ENCODE peak calls at places on chromosomes 6 and 20, in eight cellular contexts. One of them, this sample, is unnamed. For H4K20me1, the result is how much of the 10 kb centered on the place peaks cover.

GRCh38 chr20:9021216-9021615 is 47.7 kb upstream of the PLCB4 start:
- DNase-seq in GM23338: no peak
- DNase-seq in neural progenitor cell: no peak
- DNase-seq in MM.1S: no peak
- DNase-seq in OCI-LY7: no peak
- DNase-seq in PC-3: no peak
- DNase-seq in hepatocyte: no peak
- DNase-seq in SK-N-SH: no peak
- DNase-seq in this sample: no peak

GRCh38 chr20:19322061-19322985 is 109.9 kb downstream of the SLC24A3 start:
- DNase-seq in GM23338: no peak
- DNase-seq in neural progenitor cell: no peak
- DNase-seq in MM.1S: no peak
- DNase-seq in OCI-LY7: no peak
- DNase-seq in PC-3: no peak
- DNase-seq in hepatocyte: no peak
- DNase-seq in SK-N-SH: no peak
- DNase-seq in this sample: no peak

GRCh38 chr6:128487055-128487454 is 33.3 kb downstream of the PTPRK start:
- DNase-seq in GM23338: peak
- DNase-seq in neural progenitor cell: no peak
- DNase-seq in MM.1S: no peak
- DNase-seq in OCI-LY7: no peak
- DNase-seq in PC-3: peak
- DNase-seq in hepatocyte: peak
- DNase-seq in SK-N-SH: no peak
- DNase-seq in this sample: peak

GRCh38 chr6:85677243-85677956 is 34.7 kb upstream of the SYNCRIP start:
- DNase-seq in GM23338: no peak
- DNase-seq in neural progenitor cell: no peak
- DNase-seq in MM.1S: no peak
- DNase-seq in OCI-LY7: peak
- DNase-seq in PC-3: no peak
- DNase-seq in hepatocyte: peak
- DNase-seq in SK-N-SH: no peak
- DNase-seq in this sample: peak

GRCh38 chr6:89520730-89521129 is 87.8 kb downstream of the ANKRD6 start:
- DNase-seq in GM23338: no peak
- DNase-seq in neural progenitor cell: no peak
- DNase-seq in MM.1S: no peak
- DNase-seq in OCI-LY7: no peak
- DNase-seq in PC-3: no peak
- DNase-seq in hepatocyte: no peak
- DNase-seq in SK-N-SH: no peak
- DNase-seq in this sample: no peak

GRCh38 chr6:81821449-81821848 is 69.0 kb upstream of the TENT5A start:
- DNase-seq in GM23338: no peak
- DNase-seq in neural progenitor cell: no peak
- DNase-seq in MM.1S: no peak
- DNase-seq in OCI-LY7: no peak
- DNase-seq in PC-3: no peak
- DNase-seq in hepatocyte: no peak
- DNase-seq in SK-N-SH: no peak
- DNase-seq in this sample: no peak

GRCh38 chr6:35497571-35498406 is 910 bp upstream of the TEAD3 start:
- DNase-seq in GM23338: peak
- DNase-seq in neural progenitor cell: peak
- DNase-seq in MM.1S: peak
- DNase-seq in OCI-LY7: peak
- DNase-seq in PC-3: no peak
- DNase-seq in hepatocyte: peak
- DNase-seq in SK-N-SH: peak
- DNase-seq in this sample: peak

GRCh38 chr6:20271818-20272217 is 59.5 kb upstream of the MBOAT1 start:
- DNase-seq in GM23338: no peak
- DNase-seq in neural progenitor cell: no peak
- DNase-seq in MM.1S: no peak
- DNase-seq in OCI-LY7: no peak
- DNase-seq in PC-3: no peak
- DNase-seq in hepatocyte: no peak
- DNase-seq in SK-N-SH: no peak
- DNase-seq in this sample: no peak

GRCh38 chr20:4375881-4376280 is 345.8 kb upstream of the PRND start:
- DNase-seq in GM23338: no peak
- DNase-seq in neural progenitor cell: no peak
- DNase-seq in MM.1S: no peak
- DNase-seq in OCI-LY7: no peak
- DNase-seq in PC-3: no peak
- DNase-seq in hepatocyte: peak
- DNase-seq in SK-N-SH: no peak
- DNase-seq in this sample: peak

GRCh38 chr20:58790440-58790839 is 60.3 kb downstream of the GNAS-AS1 start:
- DNase-seq in GM23338: no peak
- DNase-seq in neural progenitor cell: no peak
- DNase-seq in MM.1S: no peak
- DNase-seq in OCI-LY7: no peak
- DNase-seq in PC-3: peak
- DNase-seq in hepatocyte: no peak
- DNase-seq in SK-N-SH: no peak
- DNase-seq in this sample: no peak

GRCh38 chr6:56540950-56541600 is 101.6 kb downstream of the DST start:
- DNase-seq in GM23338: no peak
- DNase-seq in neural progenitor cell: no peak
- DNase-seq in MM.1S: no peak
- DNase-seq in OCI-LY7: no peak
- DNase-seq in PC-3: peak
- DNase-seq in hepatocyte: peak
- DNase-seq in SK-N-SH: no peak
- DNase-seq in this sample: peak

GRCh38 chr20:36104244-36104643 is 50.3 kb upstream of the EPB41L1 start:
- DNase-seq in GM23338: no peak
- DNase-seq in neural progenitor cell: no peak
- DNase-seq in MM.1S: no peak
- DNase-seq in OCI-LY7: no peak
- DNase-seq in PC-3: no peak
- DNase-seq in hepatocyte: no peak
- DNase-seq in SK-N-SH: no peak
- DNase-seq in this sample: no peak

GRCh38 chr20:25142435-25142834 is 53.1 kb upstream of the ENTPD6 start:
- DNase-seq in GM23338: no peak
- DNase-seq in neural progenitor cell: no peak
- DNase-seq in MM.1S: no peak
- DNase-seq in OCI-LY7: no peak
- DNase-seq in PC-3: no peak
- DNase-seq in hepatocyte: no peak
- DNase-seq in SK-N-SH: no peak
- DNase-seq in this sample: no peak

GRCh38 chr6:106823732-106824351 is 150.7 kb downstream of the CD24 start:
- DNase-seq in GM23338: peak
- DNase-seq in neural progenitor cell: no peak
- DNase-seq in MM.1S: no peak
- DNase-seq in OCI-LY7: no peak
- DNase-seq in PC-3: no peak
- DNase-seq in hepatocyte: peak
- DNase-seq in SK-N-SH: no peak
- DNase-seq in this sample: no peak

DNA sequence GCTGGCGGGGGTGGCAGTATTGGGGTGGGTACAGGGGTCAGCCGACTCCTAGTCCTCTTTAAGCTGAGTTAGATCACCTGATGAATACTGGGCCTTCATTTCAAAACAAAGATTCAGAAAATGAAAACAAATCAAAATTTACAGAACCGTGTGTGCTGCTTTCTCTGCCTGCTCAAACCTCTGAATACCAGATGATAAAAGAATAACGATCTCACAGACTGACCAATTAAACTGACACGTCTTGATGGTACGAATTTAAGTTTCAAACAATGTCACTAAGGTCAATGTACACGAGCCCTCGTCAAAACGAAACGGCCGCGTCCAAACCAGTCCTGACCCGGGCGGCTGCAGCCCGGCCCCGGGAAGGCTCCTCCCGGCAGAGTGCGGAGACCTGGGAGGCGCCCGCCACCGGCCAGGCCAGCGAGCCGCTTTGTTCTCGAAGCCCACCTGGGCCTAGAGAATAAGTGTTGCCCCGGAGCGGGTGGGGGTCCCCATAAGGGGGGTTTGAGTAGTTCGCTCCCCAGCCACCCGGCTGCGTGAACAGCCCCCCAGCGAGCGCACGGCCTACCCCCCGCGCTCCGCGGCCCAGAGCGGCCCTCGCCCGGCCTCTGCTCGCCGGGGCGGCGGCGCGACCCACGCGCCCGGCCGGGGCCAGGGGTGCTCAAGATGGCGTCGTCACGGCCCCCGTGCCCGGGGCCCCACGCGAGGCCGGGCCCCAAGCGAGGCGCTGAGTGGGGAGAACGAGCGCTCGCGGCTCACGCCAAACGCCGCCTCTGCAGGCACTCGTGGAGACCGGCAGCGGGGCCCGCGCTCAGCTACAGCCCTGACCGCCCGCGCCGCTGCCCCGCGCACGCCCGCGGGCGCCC is 709 bp downstream of the PSMA7 start:
- DNase-seq in GM23338: peak
- DNase-seq in neural progenitor cell: peak
- DNase-seq in MM.1S: peak
- DNase-seq in OCI-LY7: peak
- DNase-seq in PC-3: no peak
- DNase-seq in hepatocyte: peak
- DNase-seq in SK-N-SH: peak
- DNase-seq in this sample: peak
- H4K20me1 ChIP-seq in GM23338: half or more
- H4K20me1 ChIP-seq in neural progenitor cell: half or more
- H4K20me1 ChIP-seq in MM.1S: under half
- H4K20me1 ChIP-seq in OCI-LY7: under half
- H4K20me1 ChIP-seq in PC-3: half or more
- H4K20me1 ChIP-seq in hepatocyte: half or more
- H4K20me1 ChIP-seq in SK-N-SH: half or more
- H4K20me1 ChIP-seq in this sample: under half

GRCh38 chr20:63794614-63795013 is 36.5 kb downstream of the ZBTB46 start:
- DNase-seq in GM23338: no peak
- DNase-seq in neural progenitor cell: no peak
- DNase-seq in MM.1S: peak
- DNase-seq in OCI-LY7: peak
- DNase-seq in PC-3: no peak
- DNase-seq in hepatocyte: no peak
- DNase-seq in SK-N-SH: no peak
- DNase-seq in this sample: no peak
- H3K4me2 ChIP-seq in GM23338: no peak
- H3K4me2 ChIP-seq in neural progenitor cell: no peak
- H3K4me2 ChIP-seq in MM.1S: peak
- H3K4me2 ChIP-seq in OCI-LY7: no peak
- H3K4me2 ChIP-seq in PC-3: no peak
- H3K4me2 ChIP-seq in hepatocyte: no peak
- H3K4me2 ChIP-seq in SK-N-SH: no peak
- H3K4me2 ChIP-seq in this sample: no peak

GRCh38 chr20:10367921-10368701 is 65.9 kb downstream of the MKKS start:
- DNase-seq in GM23338: no peak
- DNase-seq in neural progenitor cell: no peak
- DNase-seq in MM.1S: no peak
- DNase-seq in OCI-LY7: no peak
- DNase-seq in PC-3: no peak
- DNase-seq in hepatocyte: no peak
- DNase-seq in SK-N-SH: no peak
- DNase-seq in this sample: no peak

GRCh38 chr20:10370091-10370887 is 63.7 kb downstream of the MKKS start:
- DNase-seq in GM23338: no peak
- DNase-seq in neural progenitor cell: no peak
- DNase-seq in MM.1S: no peak
- DNase-seq in OCI-LY7: no peak
- DNase-seq in PC-3: no peak
- DNase-seq in hepatocyte: no peak
- DNase-seq in SK-N-SH: no peak
- DNase-seq in this sample: no peak

GRCh38 chr20:10368702-10369041 is 65.3 kb downstream of the MKKS start:
- DNase-seq in GM23338: no peak
- DNase-seq in neural progenitor cell: no peak
- DNase-seq in MM.1S: no peak
- DNase-seq in OCI-LY7: no peak
- DNase-seq in PC-3: no peak
- DNase-seq in hepatocyte: no peak
- DNase-seq in SK-N-SH: no peak
- DNase-seq in this sample: no peak

GRCh38 chr20:10371467-10371866 is 62.6 kb downstream of the MKKS start:
- DNase-seq in GM23338: no peak
- DNase-seq in neural progenitor cell: no peak
- DNase-seq in MM.1S: no peak
- DNase-seq in OCI-LY7: no peak
- DNase-seq in PC-3: no peak
- DNase-seq in hepatocyte: no peak
- DNase-seq in SK-N-SH: no peak
- DNase-seq in this sample: no peak

DNA sequence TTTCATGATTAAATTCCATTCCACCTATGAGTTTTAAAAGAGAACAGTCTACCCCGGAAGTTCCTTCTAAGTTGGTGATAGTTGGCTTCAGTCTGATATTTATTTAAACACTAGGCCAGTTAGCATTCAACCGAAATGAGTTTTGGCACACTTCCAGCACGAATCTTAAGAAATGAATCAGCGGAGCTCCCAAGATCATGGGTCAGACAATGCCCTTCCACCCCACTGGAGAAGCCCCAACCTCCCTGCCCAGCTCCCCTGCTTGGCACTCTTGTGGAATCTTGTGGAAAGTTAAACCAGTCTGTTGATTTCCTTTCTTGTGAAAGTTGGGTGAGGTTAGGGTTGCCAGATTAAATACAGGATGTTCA is 64.3 kb downstream of the MKKS start:
- DNase-seq in GM23338: no peak
- DNase-seq in neural progenitor cell: no peak
- DNase-seq in MM.1S: no peak
- DNase-seq in OCI-LY7: no peak
- DNase-seq in PC-3: peak
- DNase-seq in hepatocyte: peak
- DNase-seq in SK-N-SH: no peak
- DNase-seq in this sample: no peak
- TF ChIP-seq EZH2phosphoT487 in GM23338: no peak
- TF ChIP-seq EZH2phosphoT487 in neural progenitor cell: no peak
- TF ChIP-seq EZH2phosphoT487 in MM.1S: no peak
- TF ChIP-seq EZH2phosphoT487 in OCI-LY7: no peak
- TF ChIP-seq EZH2phosphoT487 in PC-3: no peak
- TF ChIP-seq EZH2phosphoT487 in hepatocyte: no peak
- TF ChIP-seq EZH2phosphoT487 in SK-N-SH: no peak
- TF ChIP-seq EZH2phosphoT487 in this sample: no peak

DNA sequence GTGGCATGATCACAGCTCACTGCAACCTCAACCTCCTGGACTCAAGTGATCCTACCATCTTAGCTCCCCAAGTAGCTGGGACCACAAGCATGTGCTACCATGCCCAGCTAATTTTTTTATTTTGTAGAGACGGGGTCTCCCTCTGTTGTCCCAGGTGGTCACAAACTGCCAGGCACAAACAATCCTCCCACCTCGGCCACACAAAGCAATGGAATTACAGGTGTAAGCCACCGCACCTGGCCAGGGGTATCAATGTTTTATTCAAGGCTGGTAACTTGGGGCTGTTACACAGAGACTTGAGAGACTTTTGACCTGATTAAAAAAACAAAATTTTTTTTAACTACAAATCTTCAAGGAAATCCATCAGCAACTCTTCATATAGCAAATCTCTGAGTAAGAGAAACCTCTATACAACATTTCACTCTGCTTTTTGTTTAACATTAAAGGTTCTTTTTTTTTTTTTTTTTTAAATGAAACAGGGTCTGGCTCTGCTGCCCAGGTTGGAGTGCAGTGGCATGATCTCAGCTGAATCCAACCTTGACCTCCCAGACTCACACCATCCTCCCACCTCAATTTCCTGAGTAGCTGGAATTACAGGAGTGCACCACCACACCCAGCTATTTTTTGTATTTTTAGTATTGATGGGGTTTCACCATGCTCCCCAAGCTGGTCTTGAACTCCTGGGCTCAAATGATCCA is 5.9 kb downstream of the EIF2S2 start:
- DNase-seq in GM23338: no peak
- DNase-seq in neural progenitor cell: no peak
- DNase-seq in MM.1S: no peak
- DNase-seq in OCI-LY7: no peak
- DNase-seq in PC-3: no peak
- DNase-seq in hepatocyte: no peak
- DNase-seq in SK-N-SH: no peak
- DNase-seq in this sample: no peak
- H4K20me1 ChIP-seq in GM23338: half or more
- H4K20me1 ChIP-seq in neural progenitor cell: half or more
- H4K20me1 ChIP-seq in MM.1S: under half
- H4K20me1 ChIP-seq in OCI-LY7: half or more
- H4K20me1 ChIP-seq in PC-3: half or more
- H4K20me1 ChIP-seq in hepatocyte: half or more
- H4K20me1 ChIP-seq in SK-N-SH: half or more
- H4K20me1 ChIP-seq in this sample: half or more